ENCODE peak calls at places on chromosomes 16 and 17, in five cellular contexts. One of them, this sample, is unnamed.

GRCh38 chr16:24681793-24682192 is 47.7 kb upstream of the TNRC6A start:
- DNase-seq in brain microvascular endothelial cell: no peak
- DNase-seq in skeletal muscle cell: peak
- DNase-seq in kidney glomerular epithelial cell: no peak
- DNase-seq in breast epithelium: no peak
- DNase-seq in this sample: no peak

GRCh38 chr17:48818361-48818841 is 1.4 kb upstream of the TTLL6 start:
- DNase-seq in brain microvascular endothelial cell: no peak
- DNase-seq in skeletal muscle cell: no peak
- DNase-seq in kidney glomerular epithelial cell: no peak
- DNase-seq in breast epithelium: no peak
- DNase-seq in this sample: no peak

GRCh38 chr16:27474921-27475320 is 72.9 kb downstream of the IL21R start:
- DNase-seq in skeletal muscle cell: no peak
- DNase-seq in brain microvascular endothelial cell: no peak
- DNase-seq in kidney glomerular epithelial cell: no peak
- DNase-seq in breast epithelium: no peak
- DNase-seq in this sample: no peak

GRCh38 chr17:1362964-1363363 is 37.1 kb downstream of the YWHAE start:
- DNase-seq in brain microvascular endothelial cell: no peak
- DNase-seq in skeletal muscle cell: no peak
- DNase-seq in kidney glomerular epithelial cell: no peak
- DNase-seq in breast epithelium: no peak
- DNase-seq in this sample: no peak

GRCh38 chr16:82947675-82948074 is 320.9 kb downstream of the CDH13 start:
- DNase-seq in breast epithelium: no peak
- DNase-seq in skeletal muscle cell: no peak
- DNase-seq in brain microvascular endothelial cell: no peak
- DNase-seq in kidney glomerular epithelial cell: no peak
- DNase-seq in this sample: no peak

GRCh38 chr16:719815-720506 is 985 bp upstream of the ANTKMT start:
- DNase-seq in breast epithelium: no peak
- DNase-seq in skeletal muscle cell: no peak
- DNase-seq in brain microvascular endothelial cell: no peak
- DNase-seq in kidney glomerular epithelial cell: no peak
- DNase-seq in this sample: peak

GRCh38 chr16:23847938-23848337 is 12.2 kb downstream of the PRKCB start:
- DNase-seq in brain microvascular endothelial cell: no peak
- DNase-seq in breast epithelium: no peak
- DNase-seq in skeletal muscle cell: no peak
- DNase-seq in kidney glomerular epithelial cell: no peak
- DNase-seq in this sample: no peak

GRCh38 chr17:50205931-50206505 is 4.6 kb upstream of the COL1A1 start:
- DNase-seq in kidney glomerular epithelial cell: no peak
- DNase-seq in brain microvascular endothelial cell: no peak
- DNase-seq in breast epithelium: no peak
- DNase-seq in skeletal muscle cell: no peak
- DNase-seq in this sample: no peak

GRCh38 chr17:75755990-75756389 is 9.0 kb downstream of the GALK1 start:
- DNase-seq in breast epithelium: no peak
- DNase-seq in kidney glomerular epithelial cell: no peak
- DNase-seq in skeletal muscle cell: no peak
- DNase-seq in brain microvascular endothelial cell: no peak
- DNase-seq in this sample: no peak

GRCh38 chr17:35684046-35684802 is 47.2 kb upstream of the RASL10B start:
- DNase-seq in skeletal muscle cell: peak
- DNase-seq in kidney glomerular epithelial cell: peak
- DNase-seq in brain microvascular endothelial cell: peak
- DNase-seq in breast epithelium: no peak
- DNase-seq in this sample: no peak

This sample was measured in DMS79 treated with DMSO at 0.1 percent for 48 hours.